ENCODE peak calls at places on chromosomes 11 and 22, in six cellular contexts. One of them, this sample, is unnamed.

GRCh38 chr22:22508274-22509176 is at the start of gene ZNF280B:
- DNase-seq in HS-27A: peak; percentile 14
- DNase-seq in GM23248: peak; percentile 66
- DNase-seq in NCI-H345: peak; percentile 84
- DNase-seq in RKO: no peak
- DNase-seq in fibroblast of lung: peak; percentile 80
- DNase-seq in this sample: peak; percentile 89

GRCh38 chr22:37194750-37195149 is 6.7 kb upstream of the C1QTNF6 start:
- DNase-seq in HS-27A: no peak
- DNase-seq in GM23248: no peak
- DNase-seq in NCI-H345: no peak
- DNase-seq in RKO: no peak
- DNase-seq in fibroblast of lung: no peak
- DNase-seq in this sample: no peak

GRCh38 chr22:38981005-38981658 is 1.0 kb upstream of the APOBEC3B start:
- DNase-seq in HS-27A: no peak
- DNase-seq in GM23248: peak; percentile 58
- DNase-seq in NCI-H345: no peak
- DNase-seq in RKO: peak; percentile 76
- DNase-seq in fibroblast of lung: peak; percentile 8
- DNase-seq in this sample: no peak

GRCh38 chr22:43232445-43232844 is 45.5 kb upstream of the TTLL12 start:
- DNase-seq in HS-27A: no peak
- DNase-seq in GM23248: no peak
- DNase-seq in NCI-H345: no peak
- DNase-seq in RKO: no peak
- DNase-seq in fibroblast of lung: no peak
- DNase-seq in this sample: no peak

GRCh38 chr22:17777005-17777716 is 2.9 kb upstream of the BID start:
- DNase-seq in HS-27A: no peak
- DNase-seq in GM23248: no peak
- DNase-seq in NCI-H345: no peak
- DNase-seq in RKO: no peak
- DNase-seq in fibroblast of lung: no peak
- DNase-seq in this sample: peak; percentile 14

GRCh38 chr11:47904048-47904447 is 55.9 kb upstream of the NUP160 start:
- DNase-seq in HS-27A: no peak
- DNase-seq in GM23248: peak; percentile 37
- DNase-seq in NCI-H345: no peak
- DNase-seq in RKO: no peak
- DNase-seq in fibroblast of lung: no peak
- DNase-seq in this sample: no peak

GRCh38 chr11:2940166-2940929 is 11.1 kb upstream of the PHLDA2 start:
- DNase-seq in HS-27A: no peak
- DNase-seq in GM23248: peak; percentile 82
- DNase-seq in NCI-H345: no peak
- DNase-seq in RKO: peak; percentile 34
- DNase-seq in fibroblast of lung: no peak
- DNase-seq in this sample: no peak

GRCh38 chr11:27861706-27862430 is 161.6 kb upstream of the BDNF start:
- DNase-seq in HS-27A: peak; percentile 75
- DNase-seq in GM23248: peak; percentile 95
- DNase-seq in NCI-H345: no peak
- DNase-seq in RKO: peak; percentile 80
- DNase-seq in fibroblast of lung: peak; percentile 90
- DNase-seq in this sample: no peak

GRCh38 chr22:37558815-37559214 is 1.5 kb upstream of the CDC42EP1 start:
- DNase-seq in HS-27A: no peak
- DNase-seq in GM23248: no peak
- DNase-seq in NCI-H345: no peak
- DNase-seq in RKO: no peak
- DNase-seq in fibroblast of lung: no peak
- DNase-seq in this sample: no peak

GRCh38 chr22:41106122-41106968 is 14.0 kb downstream of the EP300 start:
- DNase-seq in HS-27A: no peak
- DNase-seq in GM23248: no peak
- DNase-seq in NCI-H345: no peak
- DNase-seq in RKO: no peak
- DNase-seq in fibroblast of lung: peak; percentile 36
- DNase-seq in this sample: no peak

GRCh38 chr11:7606496-7606895 is 66.8 kb downstream of the CYB5R2 start:
- DNase-seq in HS-27A: no peak
- DNase-seq in GM23248: peak; percentile 10
- DNase-seq in NCI-H345: no peak
- DNase-seq in RKO: no peak
- DNase-seq in fibroblast of lung: no peak
- DNase-seq in this sample: no peak

GRCh38 chr22:48477031-48477721 is 1350.5 kb downstream of the BRD1 start:
- DNase-seq in HS-27A: no peak
- DNase-seq in GM23248: no peak
- DNase-seq in NCI-H345: no peak
- DNase-seq in RKO: no peak
- DNase-seq in fibroblast of lung: no peak
- DNase-seq in this sample: no peak

GRCh38 chr11:47453365-47453764 is 4.4 kb upstream of the RAPSN start:
- DNase-seq in HS-27A: no peak
- DNase-seq in GM23248: no peak
- DNase-seq in NCI-H345: no peak
- DNase-seq in RKO: no peak
- DNase-seq in fibroblast of lung: no peak
- DNase-seq in this sample: no peak

GRCh38 chr11:548700-549603 is 11.6 kb downstream of the LMNTD2 start:
- DNase-seq in HS-27A: no peak
- DNase-seq in GM23248: peak; percentile 38
- DNase-seq in NCI-H345: peak; percentile 50
- DNase-seq in RKO: no peak
- DNase-seq in fibroblast of lung: no peak
- DNase-seq in this sample: no peak

GRCh38 chr22:43542681-43543521 is 131.1 kb downstream of the MPPED1 start:
- DNase-seq in HS-27A: no peak
- DNase-seq in GM23248: no peak
- DNase-seq in NCI-H345: no peak
- DNase-seq in RKO: no peak
- DNase-seq in fibroblast of lung: no peak
- DNase-seq in this sample: no peak

GRCh38 chr11:94130589-94131362 is 2.1 kb downstream of the PANX1 start:
- DNase-seq in HS-27A: no peak
- DNase-seq in GM23248: peak; percentile 96
- DNase-seq in NCI-H345: no peak
- DNase-seq in RKO: no peak
- DNase-seq in fibroblast of lung: peak; percentile 94
- DNase-seq in this sample: peak; percentile 36

GRCh38 chr22:50401907-50402306 is 58.8 kb downstream of the PPP6R2 start:
- DNase-seq in HS-27A: no peak
- DNase-seq in GM23248: no peak
- DNase-seq in NCI-H345: no peak
- DNase-seq in RKO: no peak
- DNase-seq in fibroblast of lung: no peak
- DNase-seq in this sample: no peak

GRCh38 chr11:69818243-69819108 is 740 bp downstream of the FGF3 start:
- DNase-seq in HS-27A: no peak
- DNase-seq in GM23248: no peak
- DNase-seq in NCI-H345: no peak
- DNase-seq in RKO: no peak
- DNase-seq in fibroblast of lung: no peak
- DNase-seq in this sample: no peak

GRCh38 chr11:75272391-75272790 is 31.8 kb downstream of the TPBGL start:
- DNase-seq in HS-27A: no peak
- DNase-seq in GM23248: no peak
- DNase-seq in NCI-H345: no peak
- DNase-seq in RKO: no peak
- DNase-seq in fibroblast of lung: no peak
- DNase-seq in this sample: no peak

GRCh38 chr11:839875-840617 is 2.3 kb downstream of the POLR2L start:
- DNase-seq in HS-27A: no peak
- DNase-seq in GM23248: peak; percentile 69
- DNase-seq in NCI-H345: no peak
- DNase-seq in RKO: peak; percentile 66
- DNase-seq in fibroblast of lung: no peak
- DNase-seq in this sample: no peak

GRCh38 chr11:69461272-69461962 is 20.0 kb upstream of the LINC01488 start:
- DNase-seq in HS-27A: no peak
- DNase-seq in GM23248: no peak
- DNase-seq in NCI-H345: no peak
- DNase-seq in RKO: no peak
- DNase-seq in fibroblast of lung: no peak
- DNase-seq in this sample: no peak

GRCh38 chr11:64619811-64620285 is 28.8 kb downstream of the SLC22A12 start:
- DNase-seq in HS-27A: peak; percentile 26
- DNase-seq in GM23248: peak; percentile 56
- DNase-seq in NCI-H345: no peak
- DNase-seq in RKO: peak; percentile 15
- DNase-seq in fibroblast of lung: peak; percentile 38
- DNase-seq in this sample: peak; percentile 10

GRCh38 chr11:63490551-63491239 is at the start of gene PLAAT5:
- DNase-seq in HS-27A: no peak
- DNase-seq in GM23248: peak; percentile 25
- DNase-seq in NCI-H345: no peak
- DNase-seq in RKO: no peak
- DNase-seq in fibroblast of lung: peak; percentile 15
- DNase-seq in this sample: no peak

GRCh38 chr22:47835726-47836125 is 1073.3 kb downstream of the TBC1D22A start:
- DNase-seq in HS-27A: no peak
- DNase-seq in GM23248: peak; percentile 81
- DNase-seq in NCI-H345: no peak
- DNase-seq in RKO: peak; percentile 23
- DNase-seq in fibroblast of lung: peak; percentile 96
- DNase-seq in this sample: no peak

GRCh38 chr11:94650756-94651155 is 83.6 kb downstream of the PIWIL4 start:
- DNase-seq in HS-27A: no peak
- DNase-seq in GM23248: peak; percentile 92
- DNase-seq in NCI-H345: no peak
- DNase-seq in RKO: no peak
- DNase-seq in fibroblast of lung: peak; percentile 71
- DNase-seq in this sample: no peak

GRCh38 chr11:8777907-8778767 is 95.5 kb downstream of the RPL27A start:
- DNase-seq in HS-27A: no peak
- DNase-seq in GM23248: peak; percentile 68
- DNase-seq in NCI-H345: no peak
- DNase-seq in RKO: no peak
- DNase-seq in fibroblast of lung: peak; percentile 76
- DNase-seq in this sample: no peak